ENCODE peak calls at places on chromosomes 4 and X, in four cellular contexts. D is HL-60, N is GM12878, Z is K562. R is an unnamed sample.

GRCh38 chrX:153765138-153766079 is 1.4 kb downstream of the PLXNB3 start:
- DNase-seq in N (no peak), Z (peak; percentile 90), D (no peak), R (peak; percentile 4)

GRCh38 chr4:129146639-129147038 is 50.7 kb downstream of the C4orf33 start:
- DNase-seq in Z (peak; percentile 18), N (no peak), D (no peak), R (no peak)

GRCh38 chrX:111411591-111412371 is at the start of gene DCX:
- DNase-seq in N (no peak), Z (no peak), D (no peak), R (no peak)

GRCh38 chr4:13483142-13484044 is 747 bp downstream of the RAB28 start:
- DNase-seq in Z (peak; percentile 37), N (no peak), D (peak; percentile 24), R (peak; percentile 9)

GRCh38 chrX:20742106-20742505 is 475.4 kb upstream of the RPS6KA3 start:
- DNase-seq in Z (no peak), N (no peak), D (no peak), R (no peak)

GRCh38 chr4:169791527-169792156 is 33.9 kb upstream of the HPF1 start:
- DNase-seq in D (peak; percentile 23), Z (peak; percentile 29), N (no peak), R (no peak)

GRCh38 chr4:140260227-140260626 is 106.2 kb upstream of the MAML3 start:
- DNase-seq in D (no peak), N (no peak), Z (no peak), R (no peak)

GRCh38 chr4:56691425-56691824 is 10.3 kb upstream of the HOPX start:
- DNase-seq in Z (no peak), N (no peak), D (no peak), R (no peak)

GRCh38 chr4:56655209-56655626 is 25.9 kb downstream of the HOPX start:
- DNase-seq in N (no peak), Z (no peak), D (no peak), R (no peak)

GRCh38 chr4:107094976-107095375 is 58.9 kb upstream of the DKK2 start:
- DNase-seq in D (no peak), N (no peak), Z (no peak), R (no peak)

GRCh38 chr4:56286763-56287162 is 100.5 kb downstream of the AASDH start:
- DNase-seq in D (no peak), N (no peak), Z (no peak), R (no peak)

GRCh38 chrX:45232139-45232538 is 31.5 kb upstream of the DIPK2B start:
- DNase-seq in Z (no peak), N (no peak), D (peak; percentile 41), R (no peak)

GRCh38 chrX:122880952-122881351 is 303.1 kb upstream of the GRIA3 start:
- DNase-seq in N (no peak), Z (no peak), D (no peak), R (no peak)

GRCh38 chr4:10694151-10694825 is 9.7 kb upstream of the CLNK start:
- DNase-seq in D (no peak), Z (no peak), N (no peak), R (no peak)

GRCh38 chr4:102343964-102344519 is 1.2 kb downstream of the SLC39A8 start:
- DNase-seq in D (peak; percentile 63), N (peak; percentile 21), Z (peak; percentile 30), R (no peak)

GRCh38 chr4:5638316-5638715 is 70.0 kb downstream of the EVC2 start:
- DNase-seq in D (no peak), Z (no peak), N (no peak), R (no peak)

GRCh38 chr4:182643801-182644311 is 273.3 kb downstream of the DCTD start:
- DNase-seq in Z (no peak), D (no peak), N (no peak), R (no peak)

GRCh38 chrX:50448565-50448964 is 22.1 kb downstream of the DGKK start:
- DNase-seq in N (no peak), D (peak; percentile 70), Z (peak; percentile 20), R (no peak)

GRCh38 chr4:4308800-4309441 is 18.9 kb downstream of the ZBTB49 start:
- DNase-seq in D (no peak), Z (no peak), N (no peak), R (no peak)

GRCh38 chr4:78428996-78429395 is 122.6 kb upstream of the ANXA3 start:
- DNase-seq in N (no peak), D (no peak), Z (no peak), R (no peak)

GRCh38 chrX:144275826-144276225 is 392.0 kb downstream of the UBE2NL start:
- DNase-seq in Z (no peak), D (no peak), N (no peak), R (no peak)

DNA sequence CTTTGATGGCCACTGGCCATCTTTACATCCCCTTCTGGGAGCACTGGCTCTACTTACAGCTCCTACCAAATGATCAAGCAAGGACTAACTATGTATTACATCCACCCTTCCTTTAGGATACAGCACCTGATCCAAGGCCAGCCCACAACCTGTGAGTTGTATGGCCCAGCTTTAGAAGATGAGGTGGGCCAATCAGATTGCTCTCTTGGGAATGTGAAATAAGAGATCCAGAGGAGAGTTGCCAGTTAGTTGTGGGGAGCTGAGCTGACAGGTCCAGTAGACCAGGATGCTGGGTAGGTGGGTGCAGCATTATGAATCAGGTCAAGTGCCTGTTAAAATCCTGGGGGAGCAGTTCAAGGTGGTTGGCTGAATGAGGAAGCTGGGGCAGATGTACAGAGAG is 111.5 kb downstream of the GNL3L start:
- DNase-seq in Z (no peak), N (no peak), D (no peak), R (no peak)
- TF ChIP-seq POLR2AphosphoS5 in Z (no peak), N (no peak), D (no peak), R (no peak)

GRCh38 chrX:22575161-22575845 is 302.6 kb downstream of the CBLL2 start:
- DNase-seq in D (no peak), Z (no peak), N (no peak), R (no peak)

DNA sequence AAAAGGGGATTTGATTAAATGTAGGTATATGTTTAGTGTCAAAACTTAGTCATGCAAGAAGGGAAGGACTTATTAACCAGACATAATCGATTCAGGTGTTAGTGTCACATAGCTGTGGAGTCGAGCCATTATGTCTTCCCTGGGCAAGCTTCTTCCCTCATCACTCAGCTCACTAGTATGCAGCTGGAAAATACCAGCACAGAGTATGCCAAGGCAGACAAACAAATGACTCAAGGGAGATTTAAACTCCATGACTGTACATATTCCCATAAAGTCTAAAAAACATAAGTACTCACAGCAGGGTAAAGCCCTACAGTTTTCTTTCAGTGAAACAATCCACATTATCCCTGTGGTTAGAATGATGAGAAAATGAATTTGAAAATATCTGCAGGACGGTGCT is 304.5 kb downstream of the CBLL2 start:
- DNase-seq in Z (no peak), N (no peak), D (no peak), R (no peak)
- TF ChIP-seq SPI1 in Z (no peak), N (no peak), D (no peak), R (no peak)

GRCh38 chrX:136496768-136497555 is 430 bp upstream of the HTATSF1 start:
- DNase-seq in Z (peak; percentile 81), N (peak; percentile 48), D (peak; percentile 90), R (peak; percentile 39)
- TF ChIP-seq POLR2AphosphoS5 in Z (peak; percentile 64), N (peak; percentile 34), D (no peak), R (peak; percentile 26)

DNA sequence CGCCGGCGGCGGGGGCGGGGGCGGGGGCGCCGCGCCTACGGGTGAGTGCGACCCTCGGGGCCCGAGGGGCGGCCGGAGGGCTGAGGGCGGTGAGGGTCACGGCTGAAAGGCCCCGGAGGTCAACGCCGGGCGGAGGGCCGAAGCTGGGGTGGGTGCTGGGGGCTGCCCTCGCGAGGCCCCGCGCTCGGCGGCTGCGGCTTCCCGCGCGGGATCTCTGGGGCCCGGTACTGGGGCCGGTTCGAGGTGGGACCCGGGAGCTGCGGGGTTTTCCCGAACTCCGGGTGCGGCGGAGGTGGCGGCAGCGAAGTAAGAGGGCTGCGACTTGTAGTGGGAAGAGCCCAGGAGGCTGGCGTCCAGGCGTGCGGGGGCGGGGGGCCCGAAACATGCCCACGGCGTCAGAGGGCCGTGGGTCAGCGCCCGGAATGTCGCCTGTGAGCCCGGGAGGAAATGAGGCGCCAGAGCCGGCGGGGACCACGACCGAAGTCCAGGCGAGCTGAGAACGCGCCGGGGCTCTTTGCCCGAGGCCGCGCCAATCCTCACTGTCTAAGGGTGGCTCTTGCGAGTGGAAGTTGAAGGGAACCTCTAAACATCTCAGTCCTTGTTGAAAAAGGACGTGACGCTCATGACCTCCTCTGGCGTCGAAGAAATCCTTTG is 407 bp downstream of the IL13RA1 start:
- DNase-seq in Z (peak; percentile 11), D (no peak), N (no peak), R (no peak)
- TF ChIP-seq SPI1 in Z (no peak), D (no peak), N (no peak), R (no peak)

GRCh38 chr4:73443224-73443623 is 7.2 kb downstream of the AFP start:
- DNase-seq in N (no peak), D (no peak), Z (no peak), R (no peak)

GRCh38 chr4:73447701-73448100 is 11.7 kb downstream of the AFP start:
- DNase-seq in N (no peak), Z (no peak), D (no peak), R (no peak)

GRCh38 chr4:73448448-73449203 is 12.6 kb downstream of the AFP start:
- DNase-seq in N (no peak), Z (no peak), D (no peak), R (no peak)

GRCh38 chr4:73445383-73446335 is 9.6 kb downstream of the AFP start:
- DNase-seq in D (no peak), N (no peak), Z (no peak), R (no peak)

DNA sequence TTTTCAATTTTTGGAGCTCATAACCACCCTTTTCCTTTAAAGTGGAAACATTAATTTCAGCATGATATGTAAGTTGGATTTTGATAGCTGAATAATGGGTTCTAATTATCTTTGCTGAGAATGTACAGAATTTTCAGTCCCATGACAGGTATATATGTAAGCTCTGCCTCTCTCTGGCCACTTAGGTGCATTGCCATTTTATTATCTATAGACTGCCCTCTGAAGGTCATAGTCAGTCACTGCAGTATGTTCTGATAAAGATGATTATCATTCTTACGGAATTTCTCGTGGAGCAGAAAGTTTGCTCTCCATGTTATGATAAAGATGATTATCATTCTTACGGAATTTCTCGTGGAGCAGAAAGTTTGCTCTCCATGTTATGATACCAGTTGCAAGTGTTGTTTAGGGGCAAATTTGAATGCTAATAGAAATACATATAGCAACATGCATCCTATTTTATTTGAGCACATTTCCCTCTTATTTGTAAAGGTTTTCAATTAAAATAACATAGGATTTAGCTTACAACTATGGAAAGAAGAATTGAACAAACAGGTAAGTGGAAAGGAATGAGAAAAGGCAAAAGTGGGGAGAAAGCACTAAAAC is 10.4 kb downstream of the AFP start:
- DNase-seq in D (peak; percentile 23), Z (peak; percentile 53), N (no peak), R (peak; percentile 7)
- TF ChIP-seq POLR2AphosphoS5 in D (no peak), Z (no peak), N (no peak), R (no peak)

GRCh38 chr4:77047037-77047436 is 28.8 kb downstream of the CCNI start:
- DNase-seq in Z (peak; percentile 14), N (no peak), D (no peak), R (no peak)

GRCh38 chr4:77050962-77051361 is 24.8 kb downstream of the CCNI start:
- DNase-seq in D (no peak), N (no peak), Z (no peak), R (no peak)

GRCh38 chr4:77052352-77052751 is 23.4 kb downstream of the CCNI start:
- DNase-seq in D (peak; percentile 63), Z (peak; percentile 47), N (no peak), R (no peak)
- TF ChIP-seq SPI1 in D (no peak), Z (no peak), N (no peak), R (no peak)